ENCODE peak calls at places on chromosomes 2 and 18, in ten cellular contexts. T, K, I, Y, X, F, N, Q, D and O are unnamed samples.

GRCh38 chr2:9548506-9548905 is 7.1 kb downstream of the ADAM17 start:
- DNase-seq in T (no peak), K (no peak), I (no peak), Y (no peak), X (no peak), F (no peak), N (no peak), Q (no peak), D (no peak), O (no peak)

GRCh38 chr2:8836979-8837794 is at the start of gene KIDINS220:
- DNase-seq in T (peak), K (peak), I (peak), Y (peak), X (peak), F (peak), N (peak), Q (peak), D (peak), O (peak)

GRCh38 chr2:239037559-239037910 is 189.7 kb downstream of the TWIST2 start:
- DNase-seq in T (no peak), K (no peak), I (no peak), Y (no peak), X (peak), F (no peak), N (no peak), Q (no peak), D (no peak), O (peak)

GRCh38 chr18:72762505-72763122 is 105.2 kb downstream of the NETO1 start:
- DNase-seq in T (peak), K (no peak), I (no peak), Y (no peak), X (no peak), F (no peak), N (peak), Q (no peak), D (peak), O (no peak)

GRCh38 chr18:12328179-12328823 is 20.3 kb downstream of the TUBB6 start:
- DNase-seq in T (no peak), K (no peak), I (no peak), Y (no peak), X (peak), F (no peak), N (no peak), Q (no peak), D (no peak), O (no peak)

GRCh38 chr2:99153921-99154604 is 679 bp downstream of the TSGA10 start:
- DNase-seq in T (no peak), K (peak), I (no peak), Y (no peak), X (no peak), F (peak), N (no peak), Q (no peak), D (no peak), O (no peak)

GRCh38 chr18:6396276-6396675 is 18.4 kb downstream of the L3MBTL4 start:
- DNase-seq in T (no peak), K (no peak), I (no peak), Y (no peak), X (no peak), F (no peak), N (no peak), Q (no peak), D (no peak), O (no peak)

GRCh38 chr2:61707984-61708852 is 145.6 kb downstream of the FAM161A start:
- DNase-seq in T (peak), K (peak), I (no peak), Y (no peak), X (no peak), F (peak), N (peak), Q (no peak), D (peak), O (peak)

GRCh38 chr2:138536740-138537139 is 35.2 kb downstream of the SPOPL start:
- DNase-seq in T (no peak), K (no peak), I (no peak), Y (no peak), X (no peak), F (no peak), N (no peak), Q (no peak), D (no peak), O (no peak)

DNA sequence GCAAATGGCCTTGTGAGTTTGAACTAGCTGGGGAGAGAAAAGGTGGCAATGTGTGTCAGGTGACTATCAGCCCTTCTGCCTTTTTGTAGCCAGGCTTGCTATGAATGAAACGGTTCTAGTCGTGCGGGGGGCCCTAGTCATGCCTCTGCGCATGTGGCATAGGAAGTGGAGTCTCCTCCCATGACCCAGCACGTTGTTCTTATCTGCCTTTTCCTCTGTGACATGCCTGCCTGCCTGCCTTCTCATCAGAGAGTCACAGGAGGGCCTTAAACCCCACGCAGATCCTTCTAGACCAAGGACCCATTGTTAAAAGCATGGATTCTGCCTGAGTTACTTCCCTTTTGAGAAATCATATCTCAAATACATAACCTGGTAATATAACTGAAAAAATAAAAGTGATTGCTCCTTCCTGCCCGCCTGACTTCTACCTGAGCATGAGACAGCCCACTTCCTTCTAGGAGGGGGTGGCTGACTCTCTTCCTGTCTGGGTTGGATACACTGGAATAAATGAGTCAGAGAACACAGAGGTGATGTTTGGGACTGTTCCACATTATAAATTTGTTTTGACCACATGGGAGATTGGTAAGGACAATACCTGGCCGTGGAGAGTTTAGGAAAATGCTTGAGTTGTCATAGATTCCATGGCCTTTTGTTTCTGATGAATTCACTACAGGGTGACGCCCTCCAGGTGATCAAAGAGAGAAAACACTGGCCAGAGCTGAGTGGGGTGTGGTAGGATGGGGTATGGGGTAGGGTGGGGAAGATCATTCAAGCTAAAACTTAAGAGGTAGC is 49.8 kb downstream of the FBLN7 start:
- DNase-seq in T (no peak), K (no peak), I (no peak), Y (peak), X (no peak), F (no peak), N (no peak), Q (peak), D (no peak), O (no peak)
- H3K27ac ChIP-seq in T (no peak), K (no peak), I (no peak), Y (peak), X (no peak), F (no peak), N (no peak), Q (peak), D (no peak), O (no peak)

GRCh38 chr2:233183869-233184418 is 67.5 kb upstream of the ATG16L1 start:
- DNase-seq in T (no peak), K (no peak), I (no peak), Y (no peak), X (no peak), F (no peak), N (no peak), Q (no peak), D (peak), O (no peak)
- TF ChIP-seq POLR2A in T (no peak), K (no peak), I (no peak), Y (no peak), X (no peak), F (no peak), N (no peak), Q (no peak), D (no peak), O (no peak)

DNA sequence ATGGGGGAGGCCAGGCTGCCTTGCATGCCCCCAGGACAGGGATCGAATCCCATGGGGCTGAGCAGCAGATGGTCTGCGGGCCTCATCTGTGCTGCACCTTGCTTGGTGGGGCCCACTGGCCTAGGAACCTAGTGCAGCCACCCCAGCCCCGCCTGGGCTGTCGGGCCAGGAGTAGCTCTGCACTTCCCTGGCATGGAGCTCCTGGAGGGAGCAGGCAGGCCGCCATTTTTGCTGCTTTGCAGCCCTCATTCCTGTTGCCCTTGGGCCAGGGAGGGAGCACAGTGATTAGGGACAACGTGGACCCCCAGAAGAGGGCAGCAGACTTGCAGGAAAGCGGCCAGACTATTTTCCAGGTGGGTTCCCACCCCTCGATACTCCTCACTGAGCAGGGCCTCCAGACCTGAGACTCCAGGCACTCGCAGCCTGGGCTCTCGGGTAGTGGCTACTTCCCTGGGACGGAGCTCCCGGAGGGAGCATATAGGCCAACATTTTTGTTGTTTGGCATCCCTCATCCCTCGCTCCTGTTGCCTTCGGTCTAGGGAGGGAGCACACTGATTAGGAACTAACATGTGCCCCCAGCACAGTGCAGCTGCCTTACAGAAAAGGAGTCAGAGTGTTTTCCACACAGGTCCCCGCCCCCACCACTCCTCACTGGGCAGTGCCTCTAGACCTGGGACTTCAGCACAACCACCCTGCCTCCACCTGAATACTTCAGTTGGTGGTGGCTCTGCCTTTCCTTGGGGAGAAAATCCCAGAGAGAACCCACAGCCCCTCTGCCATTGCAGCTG is 99.5 kb downstream of the MAIP1 start:
- DNase-seq in T (no peak), K (no peak), I (no peak), Y (no peak), X (no peak), F (no peak), N (no peak), Q (no peak), D (peak), O (no peak)
- TF ChIP-seq CTCF in T (no peak), K (no peak), I (no peak), Y (no peak), X (no peak), F (no peak), N (no peak), Q (no peak), D (peak), O (no peak)

GRCh38 chr2:106161938-106162814 is 31.9 kb downstream of the UXS1 start:
- DNase-seq in T (no peak), K (peak), I (no peak), Y (no peak), X (no peak), F (peak), N (no peak), Q (no peak), D (no peak), O (no peak)
- H3K27ac ChIP-seq in T (no peak), K (peak), I (no peak), Y (peak), X (no peak), F (peak), N (no peak), Q (no peak), D (no peak), O (no peak)

DNA sequence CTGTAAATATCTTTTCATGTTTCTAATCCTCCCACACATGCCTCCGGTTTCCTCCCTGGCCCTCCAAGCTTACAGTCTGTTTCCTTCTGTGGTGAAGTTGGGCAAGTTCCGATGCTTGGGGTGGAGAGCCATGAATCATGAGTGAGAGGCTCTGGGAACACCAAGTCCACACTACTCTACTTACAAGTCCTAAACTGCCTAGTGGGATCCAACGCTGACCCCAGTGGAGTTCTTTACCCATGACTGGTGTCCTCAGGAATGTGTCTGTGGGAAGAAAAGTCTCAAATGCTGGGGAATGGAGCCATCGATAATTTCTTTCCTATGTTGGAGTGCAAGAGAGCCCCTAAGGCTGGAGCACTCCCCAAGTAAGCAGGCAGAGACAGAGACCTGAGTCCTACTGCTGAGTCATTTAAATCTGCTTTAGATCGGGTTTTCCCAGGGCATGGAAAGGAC is 73.5 kb upstream of the KLF7 start:
- DNase-seq in T (peak), K (peak), I (no peak), Y (peak), X (peak), F (peak), N (no peak), Q (peak), D (no peak), O (peak)
- TF ChIP-seq POLR2A in T (no peak), K (no peak), I (no peak), Y (no peak), X (no peak), F (no peak), N (no peak), Q (no peak), D (no peak), O (peak)

DNA sequence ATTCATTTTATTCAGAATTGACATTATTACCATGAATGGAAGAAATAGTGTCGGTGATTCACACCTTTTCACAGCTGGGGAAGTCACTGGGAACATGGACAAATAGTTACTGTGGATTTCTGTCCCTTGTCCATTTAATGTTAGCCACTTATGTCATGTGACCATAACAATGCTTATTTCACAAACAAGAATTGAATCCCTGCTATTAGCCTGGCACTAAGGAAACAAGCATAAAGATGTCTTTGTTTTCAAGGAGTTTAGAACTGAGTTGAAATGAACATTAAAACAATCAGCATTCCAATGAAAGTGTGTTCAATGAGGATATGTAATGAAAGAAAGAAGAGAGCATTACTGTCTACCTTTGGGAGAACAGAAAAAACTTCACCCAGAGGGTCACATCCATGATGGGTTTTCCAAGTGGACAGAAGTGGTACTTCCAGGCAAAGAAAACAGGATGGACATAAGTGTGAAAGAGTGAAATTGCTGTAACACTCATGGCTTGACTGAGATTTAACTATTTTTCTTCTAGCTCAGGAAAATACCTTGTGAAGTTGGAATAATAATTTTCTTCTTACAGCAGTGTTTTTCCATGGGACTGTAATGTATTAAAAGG is 324.5 kb upstream of the UBE2E3 start:
- DNase-seq in T (no peak), K (no peak), I (no peak), Y (no peak), X (no peak), F (no peak), N (no peak), Q (no peak), D (no peak), O (no peak)
- TF ChIP-seq CTCF in T (no peak), K (no peak), I (no peak), Y (no peak), X (no peak), F (no peak), N (no peak), Q (no peak), D (no peak), O (no peak)

GRCh38 chr2:51960846-51961335 is 929.0 kb upstream of the NRXN1 start:
- DNase-seq in T (no peak), K (no peak), I (no peak), Y (no peak), X (no peak), F (no peak), N (no peak), Q (no peak), D (no peak), O (no peak)
- H3K27ac ChIP-seq in T (no peak), K (no peak), I (no peak), Y (no peak), X (no peak), F (no peak), N (no peak), Q (no peak), D (no peak), O (no peak)

GRCh38 chr18:49966090-49966489 is 152.8 kb upstream of the ACAA2 start:
- DNase-seq in T (no peak), K (no peak), I (no peak), Y (no peak), X (no peak), F (no peak), N (no peak), Q (no peak), D (no peak), O (no peak)
- TF ChIP-seq POLR2A in T (no peak), K (no peak), I (no peak), Y (no peak), X (no peak), F (no peak), N (no peak), Q (no peak), D (no peak), O (no peak)

GRCh38 chr2:200968735-200969134 is 5.3 kb upstream of the ORC2 start:
- DNase-seq in T (no peak), K (no peak), I (no peak), Y (no peak), X (no peak), F (no peak), N (no peak), Q (no peak), D (peak), O (no peak)
- TF ChIP-seq CTCF in T (no peak), K (no peak), I (no peak), Y (no peak), X (no peak), F (no peak), N (no peak), Q (no peak), D (no peak), O (no peak)